ENCODE peak calls at places on chromosomes 6 and 20, in nine cellular contexts. E is natural killer cell, Y is IMR-90, T is adrenal gland, Z is endothelial cell of umbilical vein, F is A549, O is heart left ventricle, H is esophagus squamous epithelium, Q is heart right ventricle. G is an unnamed sample.

GRCh38 chr6:136401749-136402148 is 112.1 kb upstream of the BCLAF1 start:
- DNase-seq in O (no peak), Q (no peak), F (no peak), T (no peak), Z (no peak), H (no peak), Y (peak; percentile 69), E (no peak), G (no peak)

GRCh38 chr6:125370343-125370742 is 68.6 kb upstream of the HDDC2 start:
- DNase-seq in H (no peak), T (no peak), F (no peak), Q (peak; percentile 31), O (peak; percentile 26), Y (no peak), Z (no peak), E (no peak), G (no peak)

GRCh38 chr6:30572078-30572605 is 900 bp downstream of the ABCF1 start:
- DNase-seq in Z (no peak), F (no peak), H (no peak), E (no peak), T (no peak), O (no peak), Q (no peak), Y (no peak), G (no peak)

GRCh38 chr6:136173519-136174507 is 76.3 kb downstream of the MTFR2 start:
- DNase-seq in Y (peak; percentile 96), H (no peak), O (peak; percentile 34), T (peak; percentile 70), Z (peak; percentile 89), Q (peak; percentile 53), F (no peak), E (no peak), G (no peak)

GRCh38 chr20:32911355-32911754 is 52.6 kb downstream of the EFCAB8 start:
- DNase-seq in H (no peak), O (no peak), T (no peak), Y (no peak), F (no peak), Z (no peak), E (no peak), Q (no peak), G (no peak)

GRCh38 chr20:51574248-51575033 is 31.9 kb upstream of the NFATC2 start:
- DNase-seq in H (no peak), Y (no peak), Z (no peak), O (no peak), F (no peak), Q (no peak), T (no peak), E (no peak), G (no peak)

GRCh38 chr6:130020106-130020851 is 1.9 kb downstream of the L3MBTL3 start:
- DNase-seq in Q (peak; percentile 14), E (peak; percentile 35), H (no peak), O (peak; percentile 45), Z (peak; percentile 43), Y (no peak), T (peak; percentile 52), F (peak; percentile 10), G (no peak)

GRCh38 chr6:104908031-104908430 is 48.3 kb upstream of the HACE1 start:
- DNase-seq in F (no peak), E (no peak), Z (no peak), Q (no peak), O (no peak), Y (peak; percentile 1), H (no peak), T (no peak), G (no peak)

GRCh38 chr6:111265842-111266241 is 178.5 kb downstream of the SLC16A10 start:
- DNase-seq in Y (peak; percentile 81), H (no peak), F (no peak), Z (no peak), E (no peak), Q (no peak), O (no peak), T (no peak), G (no peak)

GRCh38 chr6:20563377-20563776 is 29.1 kb downstream of the CDKAL1 start:
- DNase-seq in Z (no peak), Q (no peak), H (no peak), E (no peak), T (no peak), F (no peak), O (no peak), Y (no peak), G (no peak)

GRCh38 chr6:53517021-53517420 is 27.9 kb downstream of the GCLC start:
- DNase-seq in Y (no peak), F (no peak), T (peak; percentile 40), Q (no peak), Z (no peak), H (no peak), E (no peak), O (no peak), G (no peak)

GRCh38 chr20:52402514-52402913 is 210.9 kb upstream of the ZFP64 start:
- DNase-seq in Q (no peak), T (no peak), E (no peak), F (no peak), Z (no peak), Y (no peak), O (no peak), H (no peak), G (no peak)

GRCh38 chr20:8621021-8621420 is 447.9 kb upstream of the PLCB4 start:
- DNase-seq in Q (no peak), H (no peak), O (no peak), Z (no peak), T (no peak), Y (no peak), F (no peak), E (no peak), G (no peak)

GRCh38 chr6:169905041-169905807 is 153.8 kb downstream of the ERMARD start:
- DNase-seq in E (no peak), F (no peak), T (peak; percentile 37), H (no peak), Y (peak; percentile 23), O (peak; percentile 52), Q (peak; percentile 59), Z (peak; percentile 99), G (no peak)

GRCh38 chr20:20367681-20368413 is at the start of gene INSM1:
- DNase-seq in Q (no peak), H (no peak), E (no peak), Y (no peak), O (no peak), F (no peak), Z (no peak), T (no peak), G (no peak)

GRCh38 chr6:29426654-29427053 is 11.9 kb downstream of the OR12D1 start:
- DNase-seq in O (no peak), T (no peak), F (no peak), E (no peak), H (no peak), Z (no peak), Q (no peak), Y (no peak), G (no peak)

GRCh38 chr20:63377256-63378114 is 16.3 kb upstream of the CHRNA4 start:
- DNase-seq in O (no peak), H (no peak), Q (no peak), F (no peak), Z (no peak), T (no peak), Y (no peak), E (no peak), G (no peak)

GRCh38 chr20:24654425-24654824 is 185.0 kb downstream of the SYNDIG1 start:
- DNase-seq in Z (no peak), O (no peak), E (no peak), Y (no peak), T (no peak), Q (no peak), F (no peak), H (no peak), G (no peak)
- TF ChIP-seq CTCF in Z (no peak), O (no peak), E (no peak), Y (no peak), T (no peak), Q (no peak), F (no peak), H (no peak), G (no peak)

GRCh38 chr6:148779142-148779562 is 32.3 kb downstream of the UST start:
- DNase-seq in H (no peak), Q (peak; percentile 13), Z (no peak), Y (peak; percentile 18), T (no peak), F (no peak), E (no peak), O (peak; percentile 29), G (no peak)

GRCh38 chr6:148776321-148776966 is 29.6 kb downstream of the UST start:
- DNase-seq in F (peak; percentile 26), T (no peak), O (no peak), Y (peak; percentile 82), Z (no peak), Q (no peak), E (no peak), H (no peak), G (no peak)

GRCh38 chr6:148780918-148781436 is 34.1 kb downstream of the UST start:
- DNase-seq in Z (no peak), F (no peak), E (no peak), Q (no peak), O (no peak), T (no peak), Y (no peak), H (no peak), G (no peak)
- TF ChIP-seq CTCF in Z (no peak), F (no peak), E (no peak), Q (no peak), O (no peak), T (no peak), Y (no peak), H (no peak), G (no peak)

DNA sequence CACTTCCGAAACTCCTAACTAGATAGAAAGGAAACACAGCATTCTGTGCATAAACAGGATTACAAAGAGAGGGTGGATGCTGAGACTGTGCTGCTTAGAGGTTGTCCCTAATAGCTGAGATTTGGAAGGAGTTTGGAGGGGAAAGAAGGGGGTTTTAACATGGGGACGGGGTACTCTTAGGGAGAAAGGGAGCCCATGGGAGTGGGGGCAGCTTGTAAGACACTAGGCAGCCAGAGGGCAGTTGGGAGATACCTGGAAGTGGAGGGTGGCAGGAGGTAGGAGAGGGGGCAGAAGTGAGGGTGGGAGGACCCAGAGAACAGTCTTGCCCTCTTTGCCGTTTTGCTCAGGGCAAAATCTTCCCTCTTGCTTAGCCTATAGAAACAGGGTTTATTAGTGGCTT is 16.4 kb downstream of the MANBAL start:
- DNase-seq in E (no peak), T (no peak), O (no peak), F (no peak), Q (no peak), H (no peak), Y (no peak), Z (no peak), G (no peak)
- TF ChIP-seq CTCF in E (no peak), T (no peak), O (no peak), F (no peak), Q (no peak), H (no peak), Y (no peak), Z (no peak), G (no peak)

DNA sequence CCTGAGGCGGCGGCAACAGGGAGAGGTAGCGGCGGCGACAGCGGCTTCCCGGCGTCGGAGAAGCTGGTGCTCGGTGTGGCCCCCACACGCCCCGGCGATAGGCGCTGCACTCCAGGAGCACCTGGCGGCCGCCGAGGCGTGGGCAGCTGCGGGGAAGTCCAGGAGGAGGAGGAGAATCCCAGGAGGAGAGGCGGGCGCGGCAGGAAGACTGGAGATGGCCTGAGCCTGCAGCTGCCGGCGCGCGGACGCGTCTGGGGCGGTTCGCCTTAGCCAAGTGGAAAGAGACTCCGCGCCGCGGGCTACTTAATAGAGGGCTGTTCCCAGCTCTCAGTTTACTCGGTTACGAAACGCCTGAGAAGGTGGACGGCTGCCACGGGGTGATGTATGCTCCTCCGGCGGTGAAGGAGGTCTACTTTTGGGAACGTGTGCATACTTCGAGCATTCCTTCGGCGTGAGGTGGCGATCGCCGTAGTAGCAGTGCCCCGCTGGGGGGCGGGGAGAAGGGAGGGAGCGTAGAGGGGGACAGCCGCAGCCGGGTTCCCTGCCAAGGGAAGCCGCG is at the start of gene COL12A1:
- DNase-seq in E (no peak), O (peak; percentile 89), F (peak; percentile 55), T (no peak), Y (peak; percentile 100), H (peak; percentile 22), Q (peak; percentile 84), Z (peak; percentile 70), G (no peak)
- TF ChIP-seq CTCF in E (no peak), O (no peak), F (no peak), T (no peak), Y (no peak), H (no peak), Q (peak; percentile 28), Z (no peak), G (no peak)